ENCODE peak calls at places on chromosomes 4 and X, in four cellular contexts. J is endothelial cell of umbilical vein, S is GM23248, N is astrocyte. O is an unnamed sample. For H4K20me1 and H3K79me2, the result is how much of the 10 kb centered on the place peaks cover.

GRCh38 chr4:116544946-116545345 is 540.4 kb downstream of the TRAM1L1 start:
- DNase-seq in J (no peak), S (no peak), N (no peak), O (no peak)

GRCh38 chrX:154804564-154804956 is 725 bp downstream of the MPP1 start:
- DNase-seq in N (no peak), J (no peak), S (no peak), O (no peak)

GRCh38 chr4:129278868-129279267 is 182.9 kb downstream of the C4orf33 start:
- DNase-seq in J (no peak), N (no peak), S (no peak), O (no peak)

GRCh38 chr4:188061083-188061482 is 48.3 kb downstream of the TRIML2 start:
- DNase-seq in S (no peak), J (no peak), N (no peak), O (no peak)

GRCh38 chrX:16212436-16212835 is 45.2 kb downstream of the MAGEB17 start:
- DNase-seq in N (no peak), J (peak), S (peak), O (no peak)

GRCh38 chr4:101954351-101954750 is 163.8 kb downstream of the BANK1 start:
- DNase-seq in J (peak), S (peak), N (peak), O (no peak)

GRCh38 chr4:94364527-94364926 is 21.9 kb upstream of the HPGDS start:
- DNase-seq in J (peak), N (no peak), S (no peak), O (no peak)

GRCh38 chr4:101155368-101155767 is 192.0 kb downstream of the PPP3CA start:
- DNase-seq in J (peak), S (peak), N (peak), O (no peak)

GRCh38 chrX:136166221-136166855 is 19.0 kb downstream of the FHL1 start:
- DNase-seq in S (peak), J (no peak), N (peak), O (no peak)

GRCh38 chrX:82451725-82452124 is 1056.4 kb upstream of the POU3F4 start:
- DNase-seq in J (no peak), N (no peak), S (no peak), O (no peak)

GRCh38 chr4:44927361-44928061 is 201.2 kb upstream of the GNPDA2 start:
- DNase-seq in N (peak), S (peak), J (peak), O (no peak)

GRCh38 chr4:119209077-119209476 is 3.4 kb upstream of the USP53 start:
- DNase-seq in J (peak), N (peak), S (peak), O (no peak)

GRCh38 chr4:42452823-42453222 is 55.5 kb downstream of the SHISA3 start:
- DNase-seq in S (no peak), N (no peak), J (no peak), O (no peak)

GRCh38 chr4:149999485-150000074 is 78.7 kb upstream of the DCLK2 start:
- DNase-seq in S (peak), N (peak), J (peak), O (no peak)

GRCh38 chrX:15714529-15714928 is 23.5 kb upstream of the CA5B start:
- DNase-seq in S (no peak), N (no peak), J (peak), O (no peak)

GRCh38 chr4:48360966-48361470 is 19.7 kb downstream of the SLAIN2 start:
- DNase-seq in N (peak), J (no peak), S (peak), O (no peak)

GRCh38 chr4:144687466-144687865 is 41.5 kb downstream of the HHIP start:
- DNase-seq in S (no peak), J (no peak), N (no peak), O (no peak)

GRCh38 chrX:70439016-70439415 is 5.6 kb upstream of the DLG3 start:
- DNase-seq in N (peak), J (no peak), S (peak), O (no peak)

GRCh38 chrX:134911348-134911747 is 79.4 kb upstream of the SMIM10 start:
- DNase-seq in S (no peak), N (no peak), J (no peak), O (no peak)

GRCh38 chr4:73707918-73708577 is 32.3 kb upstream of the CXCL8 start:
- DNase-seq in S (peak), N (peak), J (peak), O (peak)

GRCh38 chr4:148477276-148477675 is 35.1 kb upstream of the NR3C2 start:
- DNase-seq in J (no peak), S (no peak), N (no peak), O (no peak)

GRCh38 chrX:154918060-154918483 is 31.9 kb downstream of the F8A1 start:
- DNase-seq in S (peak), J (peak), N (peak), O (peak)

GRCh38 chrX:88990882-88991582 is 244.0 kb downstream of the CPXCR1 start:
- DNase-seq in J (no peak), S (no peak), N (no peak), O (no peak)

DNA sequence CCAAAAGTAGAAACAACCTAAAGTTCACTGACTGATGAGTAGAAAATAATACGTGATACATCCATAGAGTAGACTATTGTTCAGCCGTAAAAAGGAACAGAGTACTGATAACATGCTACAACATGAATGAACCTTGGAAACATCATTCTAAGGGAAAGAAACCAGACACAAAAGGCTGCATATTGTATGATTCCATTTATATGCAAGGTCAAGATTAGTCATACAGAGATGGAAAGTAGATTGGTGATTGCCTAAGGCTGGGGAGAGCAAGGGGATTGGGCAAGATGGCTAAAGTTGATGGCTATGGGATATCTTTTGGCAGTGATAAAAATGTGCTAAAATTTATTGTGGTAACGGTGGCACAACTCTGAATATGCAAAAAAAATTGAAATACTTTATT is 209.1 kb downstream of the RELL1 start:
- DNase-seq in S (no peak), N (no peak), J (no peak), O (no peak)
- H4K20me1 ChIP-seq in S (under half), N (under half), J (under half), O (under half)

GRCh38 chrX:13703135-13703534 is 14.2 kb downstream of the RAB9A start:
- DNase-seq in N (no peak), J (no peak), S (no peak), O (no peak)
- H3K79me2 ChIP-seq in N (half or more), J (under half), S (half or more), O (half or more)

DNA sequence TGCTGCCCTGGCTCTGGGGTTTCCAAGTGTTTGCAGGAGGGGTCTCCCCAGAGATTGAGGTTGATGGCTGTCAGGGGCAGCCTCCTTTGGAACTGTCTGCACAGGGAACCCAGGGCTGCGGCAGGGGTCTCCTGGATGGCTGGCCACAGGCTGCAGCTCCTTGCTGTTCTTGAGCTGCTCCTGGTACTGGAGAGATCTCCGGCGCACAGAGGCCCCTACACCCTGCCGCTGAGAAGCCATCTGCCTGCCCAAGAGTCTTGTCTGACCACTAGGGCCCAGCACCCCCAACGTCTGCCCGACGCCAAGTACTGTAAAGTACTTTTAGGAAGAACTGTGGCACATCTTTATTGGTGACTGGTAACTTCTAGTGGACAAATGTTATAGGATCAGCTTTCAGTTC is 13.5 kb downstream of the STIM2 start:
- DNase-seq in S (no peak), J (no peak), N (no peak), O (no peak)
- H4K20me1 ChIP-seq in S (under half), J (under half), N (under half), O (under half)

GRCh38 chr4:60042231-60042652 is 1157.9 kb upstream of the ADGRL3 start:
- DNase-seq in N (no peak), S (no peak), J (no peak), O (no peak)
- H3K79me2 ChIP-seq in N (under half), S (under half), J (under half), O (under half)

DNA sequence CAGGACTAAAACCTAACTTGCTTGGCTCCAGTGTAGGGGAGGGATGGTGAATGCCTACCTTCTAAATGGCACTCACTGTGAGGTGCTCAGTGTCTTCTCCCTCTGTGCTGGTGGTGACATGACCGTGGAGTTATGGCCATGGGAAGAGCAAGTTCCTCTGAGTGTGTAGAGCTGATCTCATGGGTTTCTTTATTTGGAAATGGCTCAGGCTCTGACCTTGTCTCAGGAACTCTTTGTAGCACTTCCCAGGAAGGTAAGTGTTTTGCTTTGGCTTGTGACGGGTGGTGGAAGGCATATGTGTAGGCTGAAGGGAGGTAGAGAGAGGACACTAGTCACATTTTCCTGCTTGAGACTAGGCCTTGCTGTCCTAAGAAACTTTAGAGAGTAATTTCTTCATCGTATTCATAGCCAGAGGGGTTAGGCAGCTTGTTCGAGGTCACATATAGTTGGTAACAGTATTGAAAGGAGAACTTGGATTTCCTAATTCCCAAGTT is 6.5 kb downstream of the MSN start:
- DNase-seq in N (no peak), J (no peak), S (no peak), O (no peak)
- H4K20me1 ChIP-seq in N (half or more), J (under half), S (under half), O (half or more)

GRCh38 chrX:22351966-22352365 is 79.3 kb downstream of the CBLL2 start:
- DNase-seq in N (no peak), J (peak), S (peak), O (no peak)

GRCh38 chrX:22360129-22360528 is 87.4 kb downstream of the CBLL2 start:
- DNase-seq in S (no peak), N (no peak), J (no peak), O (no peak)

GRCh38 chrX:22357621-22358020 is 84.9 kb downstream of the CBLL2 start:
- DNase-seq in N (peak), J (no peak), S (no peak), O (no peak)
- H3K79me2 ChIP-seq in N (under half), J (under half), S (under half), O (under half)

GRCh38 chr4:5888222-5888701 is 4.6 kb downstream of the CRMP1 start:
- DNase-seq in S (no peak), N (no peak), J (no peak), O (no peak)
- H4K20me1 ChIP-seq in S (under half), N (under half), J (under half), O (under half)

GRCh38 chr4:182560358-182560757 is 317.2 kb downstream of the TENM3 start:
- DNase-seq in J (peak), N (peak), S (no peak), O (no peak)
- H3K79me2 ChIP-seq in J (under half), N (under half), S (under half), O (under half)

DNA sequence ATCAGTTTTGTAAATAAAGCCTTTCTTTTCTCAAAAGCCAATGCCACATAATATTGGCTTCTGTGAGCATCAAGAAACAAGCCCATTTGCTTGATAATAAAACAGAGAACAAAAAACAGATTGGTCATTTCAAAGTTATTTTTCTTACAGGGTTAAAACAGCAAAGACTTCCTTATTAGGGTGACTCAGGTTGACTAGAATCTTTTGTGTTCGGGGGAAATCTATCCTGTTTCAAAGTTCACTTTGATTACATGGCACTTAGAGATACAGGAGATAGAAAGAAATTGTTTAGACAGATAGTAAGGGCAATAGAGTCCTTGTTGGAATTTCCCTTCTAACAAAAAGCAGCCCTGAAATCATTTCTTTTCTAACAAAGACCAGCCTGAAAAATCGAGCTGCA is 170.0 kb upstream of the GLRA2 start:
- DNase-seq in J (no peak), N (no peak), S (no peak), O (no peak)
- H4K20me1 ChIP-seq in J (under half), N (under half), S (under half), O (under half)